ENCODE peak calls at places on chromosomes 5 and 9, in four cellular contexts. U is H9, G is A549, F is WTC11. Z is an unnamed sample.

GRCh38 chr9:98929096-98929495 is 14.6 kb upstream of the COL15A1 start:
- DNase-seq in G (no peak), F (no peak), U (no peak), Z (no peak)

GRCh38 chr5:103526164-103526915 is 36.2 kb downstream of the NUDT12 start:
- DNase-seq in U (no peak), F (no peak), G (no peak), Z (no peak)

GRCh38 chr9:69535296-69535832 is 136.8 kb downstream of the APBA1 start:
- DNase-seq in F (no peak), U (no peak), G (no peak), Z (no peak)

GRCh38 chr9:105138306-105138801 is 106.1 kb upstream of the SLC44A1 start:
- DNase-seq in U (peak; percentile 69), G (no peak), F (peak; percentile 42), Z (no peak)

GRCh38 chr5:54453091-54453490 is 2.4 kb upstream of the HSPB3 start:
- DNase-seq in G (no peak), U (no peak), F (no peak), Z (no peak)

GRCh38 chr9:33225319-33226152 is 14.4 kb upstream of the SPINK4 start:
- DNase-seq in U (no peak), F (peak; percentile 52), G (no peak), Z (no peak)

GRCh38 chr5:102200861-102201260 is 95.2 kb downstream of the SLCO4C1 start:
- DNase-seq in U (no peak), G (no peak), F (no peak), Z (no peak)

GRCh38 chr9:114167591-114168091 is 12.3 kb downstream of the COL27A1 start:
- DNase-seq in U (no peak), G (no peak), F (no peak), Z (no peak)

GRCh38 chr5:138873096-138873885 is 1.8 kb downstream of the LRRTM2 start:
- DNase-seq in G (no peak), F (no peak), U (no peak), Z (no peak)

GRCh38 chr5:149486726-149487635 is 64.3 kb downstream of the CSNK1A1 start:
- DNase-seq in U (peak; percentile 22), F (no peak), G (no peak), Z (no peak)

GRCh38 chr9:34375901-34376595 is 650 bp downstream of the MYORG start:
- DNase-seq in G (peak; percentile 74), U (peak; percentile 76), F (peak; percentile 63), Z (peak; percentile 43)
- TF ChIP-seq CTCF in G (peak; percentile 28), U (peak; percentile 49), F (no peak), Z (no peak)

GRCh38 chr5:14744296-14745187 is 80.0 kb downstream of the OTULIN start:
- DNase-seq in U (no peak), F (no peak), G (no peak), Z (no peak)

GRCh38 chr5:14741721-14742426 is 77.4 kb downstream of the OTULIN start:
- DNase-seq in G (no peak), F (no peak), U (no peak), Z (no peak)

GRCh38 chr5:14742427-14743010 is 78.0 kb downstream of the OTULIN start:
- DNase-seq in F (no peak), U (no peak), G (no peak), Z (no peak)

GRCh38 chr5:14745188-14745563 is 80.7 kb downstream of the OTULIN start:
- DNase-seq in U (no peak), G (no peak), F (no peak), Z (no peak)

DNA sequence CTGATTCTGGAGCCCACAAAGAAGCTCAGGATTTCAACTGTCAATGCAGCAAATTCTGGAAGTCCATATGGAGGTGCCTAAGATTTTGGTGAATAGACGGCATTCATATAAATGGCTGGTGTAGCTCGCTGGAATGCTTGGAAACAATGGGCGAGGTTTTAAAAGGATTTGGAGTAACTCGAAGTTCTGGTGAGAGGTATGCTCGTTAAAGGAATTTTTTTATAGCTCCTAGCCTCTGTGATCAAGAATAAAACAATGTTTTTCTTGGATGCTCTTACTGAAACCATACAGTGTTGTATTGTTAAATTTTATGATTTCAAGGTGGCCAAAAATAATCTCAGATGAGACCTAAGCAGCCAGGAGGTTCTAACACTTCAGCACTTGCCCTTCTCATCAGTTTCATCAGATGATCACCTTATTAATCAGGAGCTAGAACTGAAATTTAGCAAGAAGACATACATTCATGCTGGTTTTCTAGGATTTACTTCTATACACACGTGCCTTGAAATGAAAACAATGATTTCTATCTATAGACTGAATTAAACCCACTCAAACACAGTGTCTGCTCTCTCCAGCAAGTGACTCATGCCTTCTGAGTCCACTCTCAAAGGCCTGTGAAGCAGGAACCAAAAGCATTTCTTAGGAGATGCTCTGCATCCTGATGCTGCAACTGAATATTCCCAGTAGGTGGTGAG is 79.2 kb downstream of the OTULIN start:
- DNase-seq in G (no peak), F (no peak), U (no peak), Z (no peak)
- TF ChIP-seq CTCF in G (no peak), F (no peak), U (no peak), Z (no peak)

GRCh38 chr9:127418037-127418471 is 6.1 kb upstream of the ZNF79 start:
- DNase-seq in F (peak; percentile 82), U (peak; percentile 89), G (peak; percentile 75), Z (no peak)
- TF ChIP-seq CTCF in F (no peak), U (peak; percentile 69), G (peak; percentile 20), Z (no peak)

DNA sequence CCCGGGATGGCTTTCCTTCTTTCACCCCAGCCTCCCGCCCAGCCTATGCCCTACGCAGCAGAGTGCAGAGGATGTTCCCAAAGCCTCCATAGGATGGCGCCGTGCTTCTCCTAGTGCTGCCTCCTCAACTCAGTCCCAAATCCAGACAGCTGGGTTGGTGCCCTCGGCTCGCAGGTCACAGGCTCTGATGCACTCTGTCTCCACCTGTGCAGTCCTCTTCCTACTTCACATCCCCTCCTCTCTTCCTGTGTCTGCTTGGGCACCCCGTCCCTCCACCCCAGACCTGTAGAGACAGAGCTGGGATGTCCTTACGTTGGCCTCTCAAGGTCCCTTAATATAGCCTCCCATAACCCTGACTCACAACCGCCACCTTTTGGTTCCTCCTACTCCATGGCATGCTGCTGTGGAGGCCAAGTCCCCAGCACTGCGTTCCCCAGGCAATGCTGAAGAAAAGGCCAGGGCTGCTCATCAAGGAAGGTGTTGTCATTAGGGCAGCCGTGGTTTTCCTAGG is 314.4 kb downstream of the GADD45G start:
- DNase-seq in G (no peak), F (peak; percentile 67), U (peak; percentile 88), Z (no peak)
- TF ChIP-seq CTCF in G (no peak), F (peak; percentile 33), U (peak; percentile 76), Z (no peak)

GRCh38 chr9:87283585-87283984 is 214.1 kb upstream of the DAPK1 start:
- DNase-seq in F (no peak), U (no peak), G (no peak), Z (no peak)

GRCh38 chr9:87280421-87280820 is 217.2 kb upstream of the DAPK1 start:
- DNase-seq in F (no peak), G (no peak), U (no peak), Z (no peak)

GRCh38 chr9:87282477-87282991 is 215.1 kb upstream of the DAPK1 start:
- DNase-seq in G (no peak), F (no peak), U (no peak), Z (no peak)

GRCh38 chr9:87286506-87286905 is 211.2 kb upstream of the DAPK1 start:
- DNase-seq in G (no peak), U (no peak), F (no peak), Z (no peak)

GRCh38 chr9:87285183-87285582 is 212.5 kb upstream of the DAPK1 start:
- DNase-seq in U (no peak), G (no peak), F (no peak), Z (no peak)
- TF ChIP-seq CTCF in U (no peak), G (no peak), F (no peak), Z (no peak)

DNA sequence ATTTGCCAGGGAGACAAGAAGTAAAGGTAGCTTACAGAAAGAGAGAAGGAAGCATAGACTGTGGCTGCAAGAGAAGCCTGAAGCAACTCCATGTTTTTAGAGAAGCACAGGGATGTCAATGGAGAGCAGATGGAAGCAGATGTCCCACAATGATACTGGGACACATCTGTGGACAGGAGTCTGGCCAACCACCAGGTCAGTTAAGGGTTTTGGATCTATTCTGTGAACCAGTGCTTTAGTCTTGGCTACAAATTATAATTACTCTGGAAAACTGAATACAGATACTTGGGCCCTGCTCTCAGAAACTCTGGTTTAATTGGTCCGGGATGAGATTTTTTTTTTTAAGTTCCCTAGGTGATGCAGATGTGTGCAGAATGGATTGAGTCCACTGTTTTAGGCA is 592.8 kb downstream of the CSNK1G3 start:
- DNase-seq in G (no peak), U (no peak), F (no peak), Z (no peak)
- TF ChIP-seq CTCF in G (no peak), U (no peak), F (no peak), Z (no peak)

DNA sequence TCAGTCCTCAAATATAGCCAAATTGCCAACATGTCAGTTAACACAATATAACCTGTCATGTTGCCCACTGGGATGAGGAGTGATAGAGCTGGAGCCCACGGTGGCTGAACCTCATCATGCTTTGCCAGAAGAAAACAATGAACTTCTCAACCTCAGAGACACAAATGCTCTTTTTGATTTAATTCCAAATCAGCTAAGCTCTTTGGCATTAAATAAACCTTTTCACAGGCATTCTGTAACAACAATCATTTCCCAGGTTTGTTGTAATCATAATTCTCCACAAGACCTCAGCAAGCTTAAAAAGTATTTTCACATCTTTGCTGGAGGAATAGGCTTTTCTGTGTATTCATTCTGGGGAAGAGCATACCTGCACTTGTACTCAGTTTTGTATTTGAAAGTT is 830.9 kb downstream of the MAT2B start:
- DNase-seq in G (no peak), F (no peak), U (no peak), Z (no peak)
- TF ChIP-seq CTCF in G (no peak), F (no peak), U (no peak), Z (no peak)

DNA sequence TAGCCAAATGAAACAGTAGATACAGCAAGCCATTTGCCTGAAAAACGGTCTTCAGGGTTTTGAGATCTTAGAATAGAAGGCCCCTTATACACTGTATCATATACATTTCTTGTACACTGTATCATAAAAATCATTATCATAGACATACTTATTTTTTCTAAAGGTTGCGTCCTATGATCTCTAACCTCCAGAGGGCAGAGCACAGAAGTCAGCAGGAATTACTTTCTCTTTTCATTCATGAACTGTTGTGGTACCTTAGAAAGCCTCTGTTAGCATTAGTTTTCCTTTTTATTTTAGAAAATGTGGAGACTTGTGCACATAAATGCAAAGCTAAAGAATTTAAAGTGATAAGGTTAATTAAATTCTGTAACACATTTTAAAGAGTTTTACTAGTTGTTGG is 115.4 kb downstream of the OXCT1 start:
- DNase-seq in F (no peak), U (no peak), G (no peak), Z (no peak)
- TF ChIP-seq CTCF in F (no peak), U (peak; percentile 46), G (peak; percentile 39), Z (no peak)